ENCODE peak calls at places on chromosomes 5 and 9, in five cellular contexts. O, R, E, N and V are unnamed samples.
A peak's percentile ranks its signal among the peaks of the same experiment; 100 is the strongest.

GRCh38 chr9:18208166-18209059 is 265.5 kb upstream of the ADAMTSL1 start:
- DNase-seq in N (peak; percentile 8), E (peak; percentile 31), R (peak; percentile 71), O (peak; percentile 79), V (peak; percentile 41)

GRCh38 chr9:108953983-108954574 is 19.9 kb downstream of the ABITRAM start:
- DNase-seq in O (peak; percentile 55), R (peak; percentile 69), E (peak; percentile 73), N (peak; percentile 43), V (peak; percentile 65)

GRCh38 chr9:128470560-128470959 is 14.8 kb downstream of the ODF2 start:
- DNase-seq in N (no peak), O (no peak), E (peak; percentile 43), R (peak; percentile 89), V (peak; percentile 87)

GRCh38 chr5:10595678-10596309 is 31.9 kb downstream of the ANKRD33B start:
- DNase-seq in E (peak; percentile 92), R (peak; percentile 86), O (peak; percentile 69), N (peak; percentile 92), V (peak; percentile 83)

GRCh38 chr5:79133121-79133656 is 21.6 kb downstream of the BHMT start:
- DNase-seq in E (peak; percentile 63), R (peak; percentile 68), O (peak; percentile 73), N (no peak), V (peak; percentile 52)

GRCh38 chr5:58458851-58459275 is 1.0 kb downstream of the PLK2 start:
- DNase-seq in O (peak; percentile 30), R (no peak), N (no peak), E (no peak), V (peak; percentile 23)

GRCh38 chr5:111129938-111130337 is 37.8 kb downstream of the WDR36 start:
- DNase-seq in N (no peak), E (peak; percentile 76), O (no peak), R (peak; percentile 65), V (peak; percentile 56)

GRCh38 chr9:131546336-131547084 is 1.2 kb downstream of the PRRT1B start:
- DNase-seq in O (no peak), R (peak; percentile 6), E (peak; percentile 45), N (peak; percentile 92), V (no peak)

GRCh38 chr9:136325354-136325753 is 2.0 kb upstream of the GPSM1 start:
- DNase-seq in R (no peak), O (no peak), N (no peak), E (no peak), V (no peak)

GRCh38 chr5:111830333-111830732 is 73.3 kb upstream of the NREP start:
- DNase-seq in O (peak; percentile 34), N (no peak), R (peak; percentile 46), E (peak; percentile 38), V (peak; percentile 36)

DNA sequence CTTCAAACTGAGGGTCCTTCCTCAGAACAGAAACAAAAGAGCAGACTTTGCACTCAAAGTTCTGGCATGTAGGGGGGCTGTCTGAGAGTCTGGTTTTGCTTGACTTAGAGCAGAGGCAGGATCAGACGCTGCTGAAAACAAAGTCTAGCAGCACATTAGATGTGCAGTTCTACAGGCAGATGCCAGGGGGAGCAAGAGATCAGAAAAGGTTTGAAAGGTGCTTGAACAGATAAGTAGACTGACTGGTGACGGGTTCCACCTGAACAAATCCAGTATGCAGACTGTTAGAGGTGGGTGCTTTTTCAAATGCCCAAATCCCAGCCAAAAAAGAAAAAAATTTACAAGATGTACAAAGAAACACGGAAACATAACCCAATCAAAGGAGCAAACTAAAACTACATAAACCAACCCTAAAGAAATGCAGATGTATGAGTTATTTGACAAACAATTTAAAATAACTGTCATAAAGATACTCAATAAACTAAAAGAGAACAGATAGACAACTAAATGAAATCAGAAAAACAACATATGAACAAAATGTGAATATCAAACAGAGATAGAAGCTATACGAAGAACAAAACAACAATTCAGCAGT is 194.7 kb upstream of the FREM1 start:
- DNase-seq in O (peak; percentile 71), N (peak; percentile 24), E (peak; percentile 40), R (peak; percentile 46), V (peak; percentile 29)
- TF ChIP-seq CTCF in O (peak; percentile 56), N (peak; percentile 50), E (peak; percentile 86), R (peak; percentile 84), V (peak; percentile 90)

GRCh38 chr5:179755022-179755421 is 22.4 kb downstream of the MAML1 start:
- DNase-seq in N (no peak), O (peak; percentile 38), E (peak; percentile 21), R (peak; percentile 33), V (no peak)
- H3K4me3 ChIP-seq in N (no peak overlapping the region), O (no peak overlapping the region), E (no peak overlapping the region), R (no peak overlapping the region), V (no peak overlapping the region)

GRCh38 chr9:87664153-87665060 is 61.5 kb upstream of the CTSL start:
- DNase-seq in E (no peak), N (no peak), O (no peak), R (no peak), V (no peak)

GRCh38 chr9:87668722-87669121 is 57.2 kb upstream of the CTSL start:
- DNase-seq in O (no peak), R (no peak), N (no peak), E (no peak), V (no peak)

GRCh38 chr9:87668222-87668621 is 57.7 kb upstream of the CTSL start:
- DNase-seq in O (no peak), N (no peak), E (no peak), R (no peak), V (no peak)

GRCh38 chr9:87665516-87665915 is 60.4 kb upstream of the CTSL start:
- DNase-seq in O (no peak), R (no peak), E (no peak), N (no peak), V (no peak)

DNA sequence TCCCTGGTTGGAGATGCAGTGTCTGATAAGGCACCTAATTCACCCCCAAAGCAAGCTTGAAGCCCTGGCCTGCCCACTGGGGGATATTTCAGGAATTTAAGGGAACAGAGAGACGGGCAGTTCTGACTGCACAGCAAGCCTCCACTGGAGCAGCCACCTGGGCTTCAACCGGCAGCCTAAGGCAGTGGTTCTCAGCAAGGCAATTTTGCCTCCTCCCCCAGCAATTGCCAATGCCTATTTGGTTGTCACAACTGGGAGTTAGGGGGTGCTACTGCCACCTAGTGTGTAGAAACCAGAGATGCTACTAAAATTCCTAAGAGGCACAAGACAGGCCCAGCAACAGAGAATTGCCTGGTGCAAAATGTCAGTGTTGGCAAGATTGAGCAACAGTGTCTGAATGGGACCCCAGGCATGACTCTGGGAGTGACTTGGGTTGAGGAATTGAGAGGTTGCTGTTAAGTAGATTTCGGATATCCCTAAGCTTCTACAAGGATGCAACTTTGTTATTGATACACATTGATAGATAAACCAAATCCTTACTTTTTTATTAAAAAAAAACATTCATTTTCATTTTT is 58.7 kb upstream of the CTSL start:
- DNase-seq in R (no peak), E (no peak), N (peak; percentile 51), O (peak; percentile 86), V (no peak)
- TF ChIP-seq CTCF in R (peak; percentile 6), E (peak; percentile 41), N (peak; percentile 23), O (peak; percentile 79), V (peak; percentile 21)

DNA sequence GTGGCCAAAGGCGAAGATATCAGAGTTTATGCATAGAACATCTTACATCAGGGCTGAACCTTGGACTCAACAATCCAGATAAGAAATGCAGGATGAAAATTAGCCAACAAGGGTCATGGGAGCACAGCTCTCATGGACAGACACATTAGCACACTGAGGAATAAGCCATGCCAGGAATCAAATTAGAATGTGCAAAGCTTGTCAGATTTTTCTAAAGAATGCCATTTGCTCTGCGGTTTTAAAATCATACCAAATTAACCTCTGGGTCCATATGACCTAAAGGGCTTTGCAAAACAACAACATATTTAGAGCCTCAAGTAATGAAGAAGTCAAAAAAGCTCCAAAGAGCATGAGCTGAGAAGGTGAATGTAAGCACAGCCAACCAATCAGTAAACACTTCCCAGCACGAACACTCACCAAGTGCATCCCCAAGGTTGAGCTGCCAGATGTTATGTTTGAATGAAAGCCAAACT is 538.7 kb upstream of the DMAC1 start:
- DNase-seq in E (peak; percentile 24), O (peak; percentile 63), N (no peak), R (peak; percentile 37), V (no peak)
- H3K4me3 ChIP-seq in E (no peak overlapping the region), O (no peak overlapping the region), N (no peak overlapping the region), R (no peak overlapping the region), V (no peak overlapping the region)

GRCh38 chr9:96875460-96876142 is 21.3 kb upstream of the ZNF782 start:
- DNase-seq in E (peak; percentile 61), R (peak; percentile 81), O (peak; percentile 92), N (peak; percentile 89), V (peak; percentile 18)
- TF ChIP-seq CTCF in E (no peak), R (peak; percentile 25), O (peak; percentile 50), N (peak; percentile 21), V (peak; percentile 4)

GRCh38 chr5:141359790-141360426 is at the start of gene PCDHGB2:
- DNase-seq in O (no peak), R (peak; percentile 40), N (no peak), E (peak; percentile 51), V (peak; percentile 55)
- H3K4me3 ChIP-seq in O (no peak within 1 kb of the TSS), R (no peak within 1 kb of the TSS), N (no peak within 1 kb of the TSS), E (peak within 1 kb of the TSS; percentile 48), V (peak within 1 kb of the TSS; percentile 52)

DNA sequence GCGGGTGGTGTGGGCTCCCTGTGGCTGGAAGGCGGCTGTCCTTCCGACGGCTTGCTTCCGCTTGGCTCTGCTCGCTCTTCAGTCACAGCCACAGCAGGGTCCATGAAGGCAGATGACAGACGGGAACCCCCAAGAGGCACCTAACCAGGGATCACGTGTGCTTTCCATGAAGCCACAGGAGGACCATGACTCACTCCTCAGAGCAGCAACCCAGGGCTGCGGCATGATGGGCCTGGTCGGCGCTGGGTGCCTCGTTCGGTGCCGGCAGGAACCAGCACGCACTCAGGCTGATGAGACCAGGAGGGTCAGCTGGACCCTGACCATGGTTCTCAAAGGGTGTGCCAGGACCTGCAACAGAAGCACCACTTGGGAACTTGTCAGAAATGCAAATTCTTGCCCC is 32.8 kb upstream of the MED10 start:
- DNase-seq in R (no peak), E (no peak), O (no peak), N (no peak), V (no peak)
- TF ChIP-seq CTCF in R (no peak), E (no peak), O (no peak), N (no peak), V (no peak)

DNA sequence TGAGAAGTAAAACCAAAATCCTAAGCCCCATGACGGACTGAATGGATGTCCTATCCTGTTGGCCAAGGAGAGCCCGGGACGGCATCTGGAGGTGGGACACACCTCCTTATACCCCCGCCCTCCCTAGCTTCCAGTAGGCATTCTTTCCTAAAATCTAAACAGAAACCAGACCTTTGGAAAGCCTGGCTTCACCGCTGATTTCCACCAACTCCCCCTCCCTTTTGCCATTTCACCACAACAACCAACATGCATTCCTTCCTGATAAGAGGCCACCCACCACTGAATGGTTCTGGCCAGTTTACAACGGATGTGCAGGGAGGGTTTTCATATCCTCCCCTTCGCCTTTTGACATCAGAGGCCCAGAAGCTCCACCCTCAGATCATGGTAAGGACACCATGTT is 9.2 kb upstream of the RARS1 start:
- DNase-seq in O (no peak), E (peak; percentile 89), N (no peak), R (peak; percentile 93), V (peak; percentile 80)
- H3K4me3 ChIP-seq in O (no peak overlapping the region), E (no peak overlapping the region), N (no peak overlapping the region), R (no peak overlapping the region), V (no peak overlapping the region)

GRCh38 chr5:149610583-149611250 is 29.4 kb downstream of the ARHGEF37 start:
- DNase-seq in O (no peak), E (no peak), R (no peak), N (no peak), V (no peak)
- TF ChIP-seq CTCF in O (no peak), E (no peak), R (no peak), N (no peak), V (no peak)

GRCh38 chr5:108773330-108773729 is 25.6 kb downstream of the FER start:
- DNase-seq in O (no peak), N (no peak), E (no peak), R (no peak), V (no peak)
- H3K4me3 ChIP-seq in O (no peak overlapping the region), N (no peak overlapping the region), E (no peak overlapping the region), R (no peak overlapping the region), V (no peak overlapping the region)